ENCODE peak calls at places on chromosomes 16 and 17, in ten cellular contexts. B, A, M, X, T, Z, K, Y, S and G are unnamed samples. For H3K9me3 and H3K4me1, the result is how much of the 10 kb centered on the place peaks cover.

GRCh38 chr17:40953876-40954275 is 12.9 kb downstream of the KRT39 start:
- DNase-seq in T (peak), X (no peak), B (no peak), A (no peak), M (peak), Y (no peak), S (no peak), K (no peak), Z (no peak), G (no peak)

GRCh38 chr16:72099377-72099818 is 5.8 kb downstream of the DHX38 start:
- DNase-seq in B (peak), Z (peak), K (peak), T (peak), X (no peak), A (peak), S (no peak), Y (peak), M (peak), G (peak)

GRCh38 chr16:57257455-57258070 is 12.5 kb downstream of the ARL2BP start:
- DNase-seq in K (no peak), X (no peak), S (no peak), A (no peak), T (no peak), B (no peak), M (no peak), Z (no peak), Y (no peak), G (peak)

GRCh38 chr16:30382398-30383015 is at the start of gene SEPTIN1:
- DNase-seq in K (no peak), B (no peak), X (no peak), Z (peak), A (no peak), S (peak), M (no peak), T (no peak), Y (peak), G (no peak)

GRCh38 chr17:4583796-4584124 is 569 bp upstream of the SMTNL2 start:
- DNase-seq in X (no peak), K (peak), A (peak), Y (no peak), M (no peak), Z (peak), S (peak), T (peak), B (no peak), G (no peak)

GRCh38 chr17:40910441-40910841 is 25.4 kb upstream of the KRT20 start:
- DNase-seq in Z (no peak), A (no peak), Y (no peak), K (no peak), M (no peak), X (no peak), T (no peak), B (no peak), S (no peak), G (no peak)

GRCh38 chr17:2776589-2777241 is 19.5 kb upstream of the RAP1GAP2 start:
- DNase-seq in K (no peak), B (no peak), M (no peak), Z (no peak), S (no peak), X (no peak), T (no peak), A (peak), Y (peak), G (no peak)

GRCh38 chr17:28193241-28193640 is 125.8 kb upstream of the TMEM97 start:
- DNase-seq in Z (no peak), X (no peak), A (no peak), T (no peak), M (peak), K (no peak), S (peak), Y (no peak), B (peak), G (no peak)

GRCh38 chr16:88792668-88793587 is 7.9 kb upstream of the PIEZO1 start:
- DNase-seq in T (no peak), X (no peak), S (no peak), M (no peak), Z (peak), B (no peak), Y (no peak), A (no peak), K (no peak), G (no peak)

GRCh38 chr17:77821114-77821513 is 137.4 kb upstream of the TNRC6C start:
- DNase-seq in K (peak), A (no peak), M (no peak), B (no peak), Y (peak), S (peak), X (no peak), T (peak), Z (peak), G (no peak)

GRCh38 chr16:867421-868385 is 67.2 kb upstream of the GNG13 start:
- DNase-seq in X (no peak), B (no peak), A (no peak), M (no peak), K (no peak), T (no peak), Y (no peak), Z (no peak), S (peak), G (no peak)
- H3K9me3 ChIP-seq in X (under half), B (under half), A (under half), M (under half), K (under half), T (under half), Y (under half), Z (under half), S (under half), G (under half)

GRCh38 chr17:50948711-50949110 is 82.6 kb upstream of the TOB1 start:
- DNase-seq in B (no peak), X (no peak), K (no peak), Z (no peak), Y (no peak), A (no peak), T (no peak), S (no peak), M (no peak), G (no peak)
- H3K4me1 ChIP-seq in B (under half), X (under half), K (under half), Z (under half), Y (under half), A (under half), T (half or more), S (under half), M (half or more), G (under half)

GRCh38 chr17:47687748-47688147 is 6.2 kb upstream of the TBKBP1 start:
- DNase-seq in X (no peak), A (peak), B (no peak), Y (no peak), Z (no peak), K (no peak), T (no peak), S (no peak), M (no peak), G (peak)
- H3K27ac ChIP-seq in X (no peak), A (peak), B (no peak), Y (no peak), Z (no peak), K (no peak), T (no peak), S (no peak), M (no peak), G (peak)

DNA sequence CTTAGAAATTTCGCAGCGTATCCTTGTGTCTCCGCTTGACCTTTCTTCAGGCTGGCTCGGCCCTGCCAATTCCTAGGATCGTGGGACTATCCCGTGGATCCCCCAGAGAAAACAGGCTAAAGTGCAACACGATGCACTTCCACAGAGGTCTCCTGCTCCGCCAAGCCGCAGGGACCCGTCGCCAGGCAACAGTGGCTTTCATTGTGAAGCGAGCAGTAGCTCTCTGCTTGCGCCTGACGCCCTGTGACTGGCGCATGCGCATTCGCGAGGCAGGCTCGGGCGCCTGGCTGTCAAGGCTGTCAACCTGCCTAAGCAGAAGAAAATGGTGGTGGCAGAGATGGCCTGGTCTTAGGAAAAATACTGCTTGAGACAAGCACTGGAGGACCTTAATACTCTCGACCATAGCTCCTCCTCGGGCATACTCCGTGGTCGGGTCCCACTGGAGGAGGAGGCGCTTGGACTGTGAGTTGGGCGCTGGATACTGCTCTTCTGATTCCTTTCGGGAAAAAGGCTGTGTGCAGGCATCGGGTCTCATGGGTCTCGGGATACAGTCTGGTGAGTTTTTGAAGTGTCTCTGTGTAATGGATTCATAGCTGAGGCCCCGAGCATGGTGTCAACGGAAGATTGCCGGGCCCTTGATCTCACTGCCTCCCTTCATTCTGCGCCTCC is 2336.1 kb downstream of the TP53TG3F start:
- DNase-seq in K (no peak), X (peak), T (no peak), B (no peak), S (peak), Y (no peak), A (no peak), Z (no peak), M (no peak), G (no peak)
- H3K9me3 ChIP-seq in K (under half), X (under half), T (under half), B (under half), S (under half), Y (half or more), A (under half), Z (under half), M (under half), G (under half)

GRCh38 chr17:66353937-66354401 is 51.6 kb downstream of the PRKCA start:
- DNase-seq in K (no peak), A (no peak), Y (no peak), S (no peak), B (no peak), T (no peak), Z (no peak), M (no peak), X (no peak), G (no peak)
- H3K4me1 ChIP-seq in K (under half), A (under half), Y (under half), S (under half), B (under half), T (half or more), Z (under half), M (under half), X (under half), G (under half)

GRCh38 chr17:18028114-18028513 is 10.9 kb downstream of the ATPAF2 start:
- DNase-seq in Y (no peak), A (no peak), X (no peak), S (no peak), Z (no peak), K (no peak), B (no peak), M (no peak), T (no peak), G (no peak)
- H3K27ac ChIP-seq in Y (no peak), A (no peak), X (no peak), S (peak), Z (no peak), K (no peak), B (no peak), M (no peak), T (no peak), G (no peak)

GRCh38 chr17:19445105-19445504 is 34.1 kb downstream of the RNF112 start:
- DNase-seq in K (no peak), M (no peak), X (no peak), B (no peak), T (no peak), A (no peak), S (no peak), Y (no peak), Z (no peak), G (no peak)

GRCh38 chr17:19453296-19453695 is 42.3 kb downstream of the RNF112 start:
- DNase-seq in B (no peak), M (no peak), T (no peak), X (no peak), S (no peak), Y (no peak), K (no peak), Z (no peak), A (no peak), G (no peak)

GRCh38 chr17:19443148-19443547 is 32.1 kb downstream of the RNF112 start:
- DNase-seq in Z (peak), K (no peak), S (no peak), T (no peak), Y (no peak), A (no peak), M (no peak), X (no peak), B (no peak), G (no peak)

GRCh38 chr17:19447085-19447583 is 36.1 kb downstream of the RNF112 start:
- DNase-seq in T (peak), Z (peak), X (peak), B (peak), Y (peak), M (peak), S (no peak), A (peak), K (peak), G (peak)

GRCh38 chr17:19448341-19449268 is 37.6 kb downstream of the RNF112 start:
- DNase-seq in T (peak), A (no peak), K (peak), M (peak), X (no peak), S (no peak), Z (no peak), B (no peak), Y (no peak), G (peak)
- H3K9me3 ChIP-seq in T (under half), A (under half), K (under half), M (under half), X (under half), S (under half), Z (under half), B (under half), Y (under half), G (under half)

GRCh38 chr16:48011888-48012658 is 143.7 kb downstream of the ABCC12 start:
- DNase-seq in T (no peak), B (no peak), M (no peak), X (peak), K (peak), A (no peak), Z (peak), S (no peak), Y (no peak), G (no peak)
- H3K4me1 ChIP-seq in T (under half), B (under half), M (under half), X (under half), K (under half), A (under half), Z (under half), S (under half), Y (under half), G (under half)

GRCh38 chr16:66269631-66270332 is 96.7 kb upstream of the CDH5 start:
- DNase-seq in A (no peak), B (no peak), T (no peak), Y (no peak), S (no peak), M (no peak), Z (no peak), K (peak), X (no peak), G (peak)
- H3K27ac ChIP-seq in A (no peak), B (peak), T (peak), Y (no peak), S (no peak), M (no peak), Z (no peak), K (peak), X (peak), G (no peak)